ENCODE peak calls at places on chromosomes 1 and 21, in eight cellular contexts. R is ovary; I is NCI-H1417; X is lower lobe of right lung; G is naive B cell; Z is mucosa of descending colon; O is stimulated activated naive CD8-positive, alpha-beta T cell treated with anti-CD3 and anti-CD28 coated beads, Interleukin-15, Interleukin-2, amounts not matched to agents 100 U/mL and 50 U/mL, for 24 hours; K is activated naive CD4-positive, alpha-beta T cell. C is an unnamed sample.

GRCh38 chr1:240190881-240191385 is 99.2 kb downstream of the FMN2 start:
- DNase-seq in O (no peak), X (no peak), G (no peak), K (no peak), Z (no peak), R (peak; percentile 19), I (peak; percentile 77), C (no peak)

GRCh38 chr1:93959413-93959812 is 50.2 kb upstream of the GCLM start:
- DNase-seq in O (no peak), X (no peak), K (no peak), Z (no peak), R (no peak), G (no peak), I (no peak), C (no peak)

GRCh38 chr1:3409737-3410434 is 44.6 kb upstream of the ARHGEF16 start:
- DNase-seq in G (no peak), R (peak; percentile 58), K (no peak), X (no peak), I (peak; percentile 56), O (no peak), Z (no peak), C (no peak)

GRCh38 chr21:44911384-44912157 is 9.1 kb downstream of the ITGB2 start:
- DNase-seq in X (peak; percentile 87), I (peak; percentile 15), G (peak; percentile 41), K (peak; percentile 57), R (no peak), Z (peak; percentile 89), O (peak; percentile 65), C (no peak)

GRCh38 chr1:84571150-84571535 is 3.1 kb downstream of the CTBS start:
- DNase-seq in O (no peak), K (no peak), X (no peak), Z (no peak), G (no peak), R (no peak), I (no peak), C (no peak)

GRCh38 chr1:48055854-48056253 is 58.7 kb upstream of the TRABD2B start:
- DNase-seq in K (no peak), X (no peak), Z (no peak), O (no peak), R (no peak), G (no peak), I (peak; percentile 82), C (no peak)

GRCh38 chr21:44800103-44800502 is 1.5 kb downstream of the UBE2G2 start:
- DNase-seq in R (no peak), X (no peak), G (no peak), I (peak; percentile 33), Z (no peak), O (no peak), K (no peak), C (no peak)

GRCh38 chr1:8070381-8070811 is 44.3 kb upstream of the ERRFI1 start:
- DNase-seq in R (no peak), G (no peak), K (no peak), O (no peak), X (no peak), Z (no peak), I (peak; percentile 59), C (no peak)

GRCh38 chr1:65471901-65472332 is 51.4 kb downstream of the LEPR start:
- DNase-seq in X (no peak), I (no peak), O (no peak), K (no peak), Z (no peak), G (no peak), R (no peak), C (no peak)

GRCh38 chr1:189149547-189150375 is 1327.9 kb downstream of the BRINP3 start:
- DNase-seq in I (no peak), Z (no peak), O (no peak), R (no peak), G (no peak), K (no peak), X (no peak), C (no peak)

GRCh38 chr1:175188936-175189335 is 3.6 kb downstream of the KIAA0040 start:
- DNase-seq in Z (no peak), G (peak; percentile 82), I (no peak), R (no peak), O (peak; percentile 58), X (peak; percentile 57), K (peak; percentile 28), C (no peak)

GRCh38 chr21:45112371-45112770 is 38.0 kb downstream of the ADARB1 start:
- DNase-seq in Z (no peak), O (no peak), G (no peak), I (no peak), R (no peak), K (no peak), X (no peak), C (no peak)

GRCh38 chr1:183185941-183186490 is at the start of gene LAMC2:
- DNase-seq in O (peak; percentile 22), Z (peak; percentile 80), K (no peak), I (peak; percentile 74), R (peak; percentile 39), X (peak; percentile 72), G (no peak), C (no peak)

GRCh38 chr1:194568610-194569009 is 1382.2 kb upstream of the B3GALT2 start:
- DNase-seq in I (no peak), X (no peak), O (no peak), Z (no peak), K (no peak), R (no peak), G (no peak), C (no peak)

GRCh38 chr21:21200939-21201610 is 202.9 kb downstream of the NCAM2 start:
- DNase-seq in R (no peak), I (no peak), X (no peak), O (no peak), Z (no peak), K (no peak), G (no peak), C (no peak)

GRCh38 chr1:12052008-12052573 is 11.0 kb upstream of the TNFRSF8 start:
- DNase-seq in G (no peak), Z (no peak), K (no peak), I (no peak), X (no peak), R (peak; percentile 82), O (peak; percentile 53), C (no peak)

GRCh38 chr1:211329764-211330201 is 3.1 kb downstream of the TRAF5 start:
- DNase-seq in Z (no peak), K (no peak), R (no peak), O (no peak), I (peak; percentile 27), X (no peak), G (peak; percentile 70), C (peak; percentile 68)

GRCh38 chr1:153967109-153967999 is at the start of gene CREB3L4:
- DNase-seq in O (peak; percentile 85), G (peak; percentile 91), Z (peak; percentile 94), R (peak; percentile 94), I (peak; percentile 99), X (peak; percentile 93), K (peak; percentile 70), C (peak; percentile 97)

GRCh38 chr1:186443638-186444037 is 17.3 kb downstream of the PDC start:
- DNase-seq in K (no peak), X (no peak), O (no peak), R (no peak), I (no peak), G (no peak), Z (no peak), C (no peak)

GRCh38 chr21:14554948-14555347 is 8.8 kb upstream of the SAMSN1 start:
- DNase-seq in Z (no peak), I (no peak), G (no peak), O (no peak), R (no peak), K (no peak), X (no peak), C (no peak)

GRCh38 chr1:179310271-179310670 is 16.7 kb downstream of the SOAT1 start:
- DNase-seq in G (no peak), Z (no peak), K (no peak), I (no peak), R (no peak), X (no peak), O (no peak), C (no peak)

GRCh38 chr1:198699167-198700015 is 60.6 kb downstream of the PTPRC start:
- DNase-seq in G (no peak), Z (peak; percentile 57), K (peak; percentile 56), X (peak; percentile 76), O (peak; percentile 77), R (no peak), I (peak; percentile 74), C (peak; percentile 52)

GRCh38 chr1:210582186-210582981 is 253.7 kb downstream of the HHAT start:
- DNase-seq in G (no peak), R (no peak), X (no peak), Z (no peak), O (no peak), I (no peak), K (no peak), C (no peak)

C was measured in NCI-H1048.